ENCODE peak calls at places on chromosome 3, in four cellular contexts. Y is SK-MEL-5, J is HT1080, X is psoas muscle. B is an unnamed sample.

GRCh38 chr3:4864503-4864902 is 114.7 kb upstream of the BHLHE40 start:
- DNase-seq in Y (no peak), J (no peak), X (no peak), B (no peak)

GRCh38 chr3:94694001-94694400 is 631.1 kb downstream of the NSUN3 start:
- DNase-seq in Y (no peak), J (no peak), X (no peak), B (peak)

GRCh38 chr3:30129765-30130164 is 476.6 kb upstream of the TGFBR2 start:
- DNase-seq in X (no peak), J (no peak), Y (no peak), B (no peak)

GRCh38 chr3:134487406-134487805 is 1.5 kb downstream of the CEP63 start:
- DNase-seq in X (no peak), J (peak), Y (no peak), B (no peak)

GRCh38 chr3:31009881-31010280 is 115.4 kb upstream of the GADL1 start:
- DNase-seq in X (no peak), Y (no peak), J (no peak), B (no peak)

GRCh38 chr3:195178124-195178910 is 92.6 kb downstream of the XXYLT1 start:
- DNase-seq in X (peak), J (no peak), Y (no peak), B (no peak)

GRCh38 chr3:142337994-142338393 is 109.8 kb downstream of the XRN1 start:
- DNase-seq in X (no peak), J (no peak), Y (peak), B (peak)

GRCh38 chr3:114365909-114366308 is 72.1 kb downstream of the TIGIT start:
- DNase-seq in J (no peak), X (no peak), Y (no peak), B (no peak)

GRCh38 chr3:152719264-152719663 is 115.7 kb upstream of the P2RY1 start:
- DNase-seq in Y (peak), J (peak), X (no peak), B (peak)

GRCh38 chr3:129664040-129664646 is 57.7 kb upstream of the PLXND1 start:
- DNase-seq in J (peak), X (no peak), Y (no peak), B (no peak)

GRCh38 chr3:9765865-9766264 is 3.9 kb downstream of the CAMK1 start:
- DNase-seq in X (no peak), J (no peak), Y (peak), B (no peak)

GRCh38 chr3:69095636-69096035 is 10.9 kb downstream of the ARL6IP5 start:
- DNase-seq in J (no peak), X (no peak), Y (no peak), B (no peak)

GRCh38 chr3:127291611-127292010 is 3.8 kb upstream of the PRR20G start:
- DNase-seq in J (no peak), X (no peak), Y (no peak), B (no peak)

GRCh38 chr3:12905316-12906071 is 64.1 kb upstream of the RPL32 start:
- DNase-seq in Y (no peak), X (no peak), J (no peak), B (no peak)

GRCh38 chr3:58578873-58579272 is 1.7 kb upstream of the FAM107A start:
- DNase-seq in X (no peak), J (no peak), Y (no peak), B (no peak)

GRCh38 chr3:171874879-171875278 is 31.7 kb downstream of the TMEM212 start:
- DNase-seq in Y (no peak), X (no peak), J (peak), B (no peak)

GRCh38 chr3:177816667-177817208 is 619.5 kb upstream of the TBL1XR1 start:
- DNase-seq in X (no peak), J (peak), Y (peak), B (no peak)

GRCh38 chr3:118846176-118846575 is 188.5 kb downstream of the IGSF11 start:
- DNase-seq in Y (no peak), X (no peak), J (no peak), B (no peak)

GRCh38 chr3:129181834-129182233 is 1.9 kb downstream of the CNBP start:
- DNase-seq in X (no peak), Y (no peak), J (no peak), B (no peak)

GRCh38 chr3:138329984-138330293 is 288 bp upstream of the NME9 start:
- DNase-seq in J (no peak), X (no peak), Y (no peak), B (no peak)

GRCh38 chr3:138875754-138876664 is 41.3 kb upstream of the PIK3CB start:
- DNase-seq in X (no peak), J (peak), Y (no peak), B (no peak)

GRCh38 chr3:131304890-131305289 is 76.7 kb upstream of the NUDT16 start:
- DNase-seq in Y (no peak), X (no peak), J (no peak), B (no peak)

GRCh38 chr3:181252626-181253025 is 263.1 kb upstream of the DNAJC19 start:
- DNase-seq in Y (peak), J (no peak), X (no peak), B (no peak)

GRCh38 chr3:58353722-58354553 is 21.2 kb downstream of the PXK start:
- DNase-seq in Y (no peak), J (peak), X (no peak), B (no peak)

GRCh38 chr3:169227911-169228310 is 435.6 kb downstream of the MECOM start:
- DNase-seq in J (peak), Y (no peak), X (no peak), B (no peak)

GRCh38 chr3:63519426-63519825 is 133.0 kb upstream of the SNTN start:
- DNase-seq in J (peak), X (no peak), Y (no peak), B (no peak)

GRCh38 chr3:73602171-73602570 is 22.6 kb downstream of the PDZRN3 start:
- DNase-seq in Y (peak), X (no peak), J (peak), B (peak)

GRCh38 chr3:142509079-142509478 is 61.2 kb upstream of the XRN1 start:
- DNase-seq in Y (no peak), X (no peak), J (no peak), B (no peak)

GRCh38 chr3:124701687-124702086 is 28.6 kb upstream of the UMPS start:
- DNase-seq in J (peak), X (no peak), Y (no peak), B (no peak)

GRCh38 chr3:123344175-123344908 is 104.5 kb downstream of the ADCY5 start:
- DNase-seq in X (no peak), J (peak), Y (no peak), B (no peak)

GRCh38 chr3:111577798-111578685 is 17.1 kb downstream of the ZBED2 start:
- DNase-seq in J (peak), Y (peak), X (no peak), B (peak)

GRCh38 chr3:23035927-23036640 is 167.0 kb upstream of the UBE2E2 start:
- DNase-seq in J (no peak), X (no peak), Y (no peak), B (no peak)

GRCh38 chr3:194135806-194136518 is at the start of gene HES1:
- DNase-seq in Y (peak), J (peak), X (peak), B (peak)

GRCh38 chr3:8837172-8837571 is 67.8 kb upstream of the OXTR start:
- DNase-seq in X (no peak), J (peak), Y (no peak), B (no peak)

B was measured in foreskin melanocyte.